ENCODE peak calls at places on chromosomes 1 and 21, in ten cellular contexts. X, M, Y, R, U, P, V, T, L and I are unnamed samples.

GRCh38 chr1:14120895-14121294 is 420.9 kb downstream of the PRDM2 start:
- DNase-seq in X (no peak), M (no peak), Y (no peak), R (no peak), U (no peak), P (no peak), V (no peak), T (no peak), L (no peak), I (no peak)

GRCh38 chr1:181061891-181062777 is 26.4 kb upstream of the IER5 start:
- DNase-seq in X (no peak), M (peak; percentile 52), Y (no peak), R (no peak), U (no peak), P (no peak), V (no peak), T (no peak), L (no peak), I (no peak)

GRCh38 chr21:32371913-32372314 is 20.9 kb downstream of the URB1 start:
- DNase-seq in X (no peak), M (no peak), Y (no peak), R (no peak), U (no peak), P (no peak), V (no peak), T (peak; percentile 62), L (no peak), I (no peak)

GRCh38 chr1:15765495-15766194 is 7.0 kb downstream of the FBLIM1 start:
- DNase-seq in X (no peak), M (no peak), Y (no peak), R (no peak), U (no peak), P (no peak), V (no peak), T (peak; percentile 95), L (peak; percentile 92), I (no peak)

GRCh38 chr1:172900359-172900997 is 150.3 kb downstream of the TNFSF18 start:
- DNase-seq in X (no peak), M (no peak), Y (no peak), R (no peak), U (no peak), P (no peak), V (no peak), T (no peak), L (no peak), I (no peak)

GRCh38 chr1:3597599-3597964 is 13.7 kb downstream of the MEGF6 start:
- DNase-seq in X (no peak), M (no peak), Y (no peak), R (no peak), U (no peak), P (no peak), V (no peak), T (no peak), L (no peak), I (no peak)

GRCh38 chr1:27405074-27405473 is 12.7 kb downstream of the GPR3 start:
- DNase-seq in X (no peak), M (no peak), Y (no peak), R (no peak), U (no peak), P (no peak), V (no peak), T (no peak), L (peak; percentile 74), I (no peak)

GRCh38 chr1:6361124-6361775 is 32.3 kb downstream of the ACOT7 start:
- DNase-seq in X (no peak), M (no peak), Y (no peak), R (no peak), U (no peak), P (no peak), V (no peak), T (no peak), L (no peak), I (no peak)

GRCh38 chr1:190413142-190413541 is 64.5 kb downstream of the BRINP3 start:
- DNase-seq in X (no peak), M (no peak), Y (no peak), R (no peak), U (no peak), P (no peak), V (no peak), T (no peak), L (no peak), I (no peak)

GRCh38 chr1:214934035-214934434 is 148.5 kb upstream of the KCNK2 start:
- DNase-seq in X (no peak), M (no peak), Y (no peak), R (no peak), U (no peak), P (no peak), V (no peak), T (no peak), L (no peak), I (no peak)

GRCh38 chr1:113917400-113918082 is 11.6 kb upstream of the HIPK1 start:
- DNase-seq in X (no peak), M (no peak), Y (no peak), R (no peak), U (no peak), P (no peak), V (no peak), T (peak; percentile 74), L (no peak), I (no peak)

GRCh38 chr1:5840551-5840914 is 151.7 kb downstream of the NPHP4 start:
- DNase-seq in X (no peak), M (no peak), Y (no peak), R (no peak), U (no peak), P (no peak), V (no peak), T (no peak), L (no peak), I (no peak)

GRCh38 chr1:116508984-116509980 is 61.5 kb downstream of the CD58 start:
- DNase-seq in X (no peak), M (no peak), Y (no peak), R (no peak), U (no peak), P (peak; percentile 50), V (no peak), T (peak; percentile 70), L (peak; percentile 96), I (no peak)

GRCh38 chr1:58619286-58620054 is 42.4 kb upstream of the TACSTD2 start:
- DNase-seq in X (no peak), M (no peak), Y (no peak), R (no peak), U (no peak), P (no peak), V (no peak), T (no peak), L (no peak), I (no peak)

GRCh38 chr1:60848583-60849188 is 233.7 kb upstream of the NFIA start:
- DNase-seq in X (no peak), M (no peak), Y (no peak), R (peak; percentile 23), U (no peak), P (no peak), V (no peak), T (peak; percentile 55), L (peak; percentile 9), I (no peak)

GRCh38 chr1:39105061-39105840 is 79.1 kb downstream of the NDUFS5 start:
- DNase-seq in X (peak; percentile 32), M (peak; percentile 55), Y (no peak), R (peak; percentile 67), U (peak; percentile 77), P (peak; percentile 49), V (no peak), T (peak; percentile 77), L (peak; percentile 85), I (peak; percentile 62)